ENCODE peak calls at places on chromosomes 2 and 18, in five cellular contexts. C is stimulated activated effector memory CD8-positive, alpha-beta T cell treated with anti-CD3 and anti-CD28 coated beads, Interleukin-12 subunit alpha, Interleukin-12 subunit beta, amount 100 ng/mL, for 72 hours; P is AML-193; E is glutamatergic neuron; J is A172. A is an unnamed sample.

GRCh38 chr2:206064077-206064476 is 21.9 kb downstream of the INO80D start:
- DNase-seq in P (peak), C (no peak), J (no peak), E (no peak), A (no peak)

GRCh38 chr18:32083781-32084180 is 7.9 kb upstream of the RNF138 start:
- DNase-seq in C (no peak), E (no peak), J (no peak), P (no peak), A (no peak)

GRCh38 chr2:206558492-206558891 is 83.8 kb upstream of the FAM237A start:
- DNase-seq in P (no peak), C (no peak), E (no peak), J (no peak), A (no peak)

GRCh38 chr18:47150824-47151366 is 595 bp upstream of the HDHD2 start:
- DNase-seq in P (no peak), E (no peak), J (peak), C (no peak), A (no peak)

GRCh38 chr2:146317959-146318358 is 1526.9 kb upstream of the ACVR2A start:
- DNase-seq in C (no peak), E (no peak), J (peak), P (peak), A (no peak)

GRCh38 chr2:133266075-133266925 is 302.0 kb downstream of the NCKAP5 start:
- DNase-seq in C (no peak), J (no peak), P (no peak), E (peak), A (no peak)

GRCh38 chr2:117983040-117983439 is 30.8 kb downstream of the CCDC93 start:
- DNase-seq in J (peak), C (no peak), E (no peak), P (no peak), A (no peak)

GRCh38 chr18:2240311-2240705 is 331.0 kb downstream of the METTL4 start:
- DNase-seq in C (no peak), E (no peak), P (no peak), J (no peak), A (no peak)

GRCh38 chr2:61470122-61470951 is 550 bp downstream of the USP34 start:
- DNase-seq in J (peak), P (peak), E (peak), C (peak), A (peak)

GRCh38 chr2:232276084-232276738 is 102.3 kb upstream of the ALPP start:
- DNase-seq in C (no peak), J (no peak), P (no peak), E (peak), A (no peak)

GRCh38 chr2:219423656-219424378 is 5.6 kb downstream of the DES start:
- DNase-seq in C (no peak), P (no peak), J (no peak), E (no peak), A (no peak)

GRCh38 chr2:4653989-4654388 is 950.6 kb downstream of the DCDC2C start:
- DNase-seq in C (no peak), E (no peak), J (no peak), P (no peak), A (no peak)

GRCh38 chr2:29990112-29990511 is 68.7 kb upstream of the ALK start:
- DNase-seq in P (no peak), J (no peak), E (no peak), C (peak), A (no peak)

GRCh38 chr2:118822572-118822971 is 24.9 kb downstream of the EN1 start:
- DNase-seq in J (no peak), E (no peak), P (no peak), C (no peak), A (no peak)

A was measured in sciatic nerve.